ENCODE peak calls at places on chromosomes 3 and 15, in six cellular contexts. One of them, this sample, is unnamed.

GRCh38 chr3:45280227-45280626 is 54.1 kb upstream of the TMEM158 start:
- DNase-seq in cardiac fibroblast: no peak
- DNase-seq in fibroblast of mammary gland: no peak
- DNase-seq in CD8-positive, alpha-beta T cell: no peak
- DNase-seq in LNCaP clone FGC: no peak
- DNase-seq in HepG2: no peak
- DNase-seq in this sample: no peak

GRCh38 chr15:81296218-81296617 is 27.7 kb downstream of the STARD5 start:
- DNase-seq in LNCaP clone FGC: no peak
- DNase-seq in CD8-positive, alpha-beta T cell: no peak
- DNase-seq in HepG2: no peak
- DNase-seq in fibroblast of mammary gland: no peak
- DNase-seq in cardiac fibroblast: no peak
- DNase-seq in this sample: no peak

GRCh38 chr3:133691410-133692107 is 29.8 kb upstream of the TOPBP1 start:
- DNase-seq in HepG2: no peak
- DNase-seq in LNCaP clone FGC: no peak
- DNase-seq in fibroblast of mammary gland: peak
- DNase-seq in cardiac fibroblast: no peak
- DNase-seq in CD8-positive, alpha-beta T cell: no peak
- DNase-seq in this sample: no peak

GRCh38 chr3:177150218-177150916 is 46.9 kb downstream of the TBL1XR1 start:
- DNase-seq in cardiac fibroblast: peak
- DNase-seq in LNCaP clone FGC: no peak
- DNase-seq in fibroblast of mammary gland: no peak
- DNase-seq in HepG2: peak
- DNase-seq in CD8-positive, alpha-beta T cell: no peak
- DNase-seq in this sample: no peak

GRCh38 chr3:13648060-13648743 is 99.3 kb downstream of the FBLN2 start:
- DNase-seq in HepG2: peak
- DNase-seq in fibroblast of mammary gland: peak
- DNase-seq in cardiac fibroblast: peak
- DNase-seq in CD8-positive, alpha-beta T cell: peak
- DNase-seq in LNCaP clone FGC: peak
- DNase-seq in this sample: peak

GRCh38 chr3:171831936-171832335 is 11.2 kb upstream of the TMEM212 start:
- DNase-seq in fibroblast of mammary gland: peak
- DNase-seq in CD8-positive, alpha-beta T cell: no peak
- DNase-seq in HepG2: no peak
- DNase-seq in cardiac fibroblast: peak
- DNase-seq in LNCaP clone FGC: no peak
- DNase-seq in this sample: no peak

GRCh38 chr3:177446160-177446559 is 248.9 kb upstream of the TBL1XR1 start:
- DNase-seq in HepG2: no peak
- DNase-seq in CD8-positive, alpha-beta T cell: no peak
- DNase-seq in LNCaP clone FGC: no peak
- DNase-seq in fibroblast of mammary gland: no peak
- DNase-seq in cardiac fibroblast: no peak
- DNase-seq in this sample: peak

GRCh38 chr15:76795217-76795616 is 109.9 kb downstream of the SCAPER start:
- DNase-seq in cardiac fibroblast: no peak
- DNase-seq in fibroblast of mammary gland: no peak
- DNase-seq in LNCaP clone FGC: no peak
- DNase-seq in CD8-positive, alpha-beta T cell: no peak
- DNase-seq in HepG2: no peak
- DNase-seq in this sample: no peak

GRCh38 chr15:71691700-71692417 is 118.5 kb upstream of the NR2E3 start:
- DNase-seq in CD8-positive, alpha-beta T cell: no peak
- DNase-seq in cardiac fibroblast: peak
- DNase-seq in LNCaP clone FGC: peak
- DNase-seq in fibroblast of mammary gland: peak
- DNase-seq in HepG2: no peak
- DNase-seq in this sample: no peak

GRCh38 chr3:127772776-127773751 is 49.3 kb downstream of the MGLL start:
- DNase-seq in LNCaP clone FGC: no peak
- DNase-seq in fibroblast of mammary gland: no peak
- DNase-seq in HepG2: no peak
- DNase-seq in CD8-positive, alpha-beta T cell: no peak
- DNase-seq in cardiac fibroblast: no peak
- DNase-seq in this sample: peak

GRCh38 chr15:80342148-80342547 is 62.0 kb upstream of the ARNT2 start:
- DNase-seq in HepG2: no peak
- DNase-seq in cardiac fibroblast: no peak
- DNase-seq in CD8-positive, alpha-beta T cell: no peak
- DNase-seq in fibroblast of mammary gland: no peak
- DNase-seq in LNCaP clone FGC: no peak
- DNase-seq in this sample: no peak

GRCh38 chr3:29597376-29598008 is 316.6 kb downstream of the RBMS3 start:
- DNase-seq in CD8-positive, alpha-beta T cell: no peak
- DNase-seq in LNCaP clone FGC: no peak
- DNase-seq in fibroblast of mammary gland: no peak
- DNase-seq in cardiac fibroblast: peak
- DNase-seq in HepG2: no peak
- DNase-seq in this sample: no peak

GRCh38 chr15:25415217-25415616 is 23.6 kb downstream of the UBE3A start:
- DNase-seq in HepG2: no peak
- DNase-seq in CD8-positive, alpha-beta T cell: no peak
- DNase-seq in LNCaP clone FGC: no peak
- DNase-seq in cardiac fibroblast: no peak
- DNase-seq in fibroblast of mammary gland: no peak
- DNase-seq in this sample: no peak

GRCh38 chr15:36810656-36811449 is 231.4 kb downstream of the CDIN1 start:
- DNase-seq in HepG2: no peak
- DNase-seq in cardiac fibroblast: no peak
- DNase-seq in fibroblast of mammary gland: no peak
- DNase-seq in CD8-positive, alpha-beta T cell: no peak
- DNase-seq in LNCaP clone FGC: no peak
- DNase-seq in this sample: no peak

GRCh38 chr3:3701949-3702348 is 97.3 kb upstream of the LRRN1 start:
- DNase-seq in HepG2: no peak
- DNase-seq in CD8-positive, alpha-beta T cell: no peak
- DNase-seq in LNCaP clone FGC: no peak
- DNase-seq in fibroblast of mammary gland: no peak
- DNase-seq in cardiac fibroblast: no peak
- DNase-seq in this sample: no peak

GRCh38 chr3:126490619-126491018 is 14.9 kb upstream of the ZXDC start:
- DNase-seq in HepG2: peak
- DNase-seq in cardiac fibroblast: no peak
- DNase-seq in CD8-positive, alpha-beta T cell: no peak
- DNase-seq in LNCaP clone FGC: no peak
- DNase-seq in fibroblast of mammary gland: no peak
- DNase-seq in this sample: no peak

GRCh38 chr15:34600920-34601319 is 17.5 kb upstream of the GOLGA8B start:
- DNase-seq in fibroblast of mammary gland: no peak
- DNase-seq in CD8-positive, alpha-beta T cell: no peak
- DNase-seq in HepG2: no peak
- DNase-seq in LNCaP clone FGC: no peak
- DNase-seq in cardiac fibroblast: no peak
- DNase-seq in this sample: no peak

GRCh38 chr3:195699860-195700259 is 20.9 kb upstream of the MUC20 start:
- DNase-seq in cardiac fibroblast: no peak
- DNase-seq in CD8-positive, alpha-beta T cell: no peak
- DNase-seq in fibroblast of mammary gland: peak
- DNase-seq in HepG2: no peak
- DNase-seq in LNCaP clone FGC: peak
- DNase-seq in this sample: peak

GRCh38 chr3:194057570-194058188 is 78.3 kb upstream of the HES1 start:
- DNase-seq in cardiac fibroblast: no peak
- DNase-seq in LNCaP clone FGC: no peak
- DNase-seq in fibroblast of mammary gland: no peak
- DNase-seq in CD8-positive, alpha-beta T cell: no peak
- DNase-seq in HepG2: no peak
- DNase-seq in this sample: no peak
- H3K4me3 ChIP-seq in cardiac fibroblast: no peak
- H3K4me3 ChIP-seq in LNCaP clone FGC: no peak
- H3K4me3 ChIP-seq in fibroblast of mammary gland: no peak
- H3K4me3 ChIP-seq in CD8-positive, alpha-beta T cell: peak
- H3K4me3 ChIP-seq in HepG2: peak
- H3K4me3 ChIP-seq in this sample: peak

GRCh38 chr15:66290518-66290917 is 2.9 kb upstream of the DIS3L start:
- DNase-seq in CD8-positive, alpha-beta T cell: no peak
- DNase-seq in HepG2: no peak
- DNase-seq in fibroblast of mammary gland: no peak
- DNase-seq in LNCaP clone FGC: no peak
- DNase-seq in cardiac fibroblast: no peak
- DNase-seq in this sample: no peak
- TF ChIP-seq CTCF in CD8-positive, alpha-beta T cell: no peak
- TF ChIP-seq CTCF in HepG2: no peak
- TF ChIP-seq CTCF in fibroblast of mammary gland: no peak
- TF ChIP-seq CTCF in LNCaP clone FGC: no peak
- TF ChIP-seq CTCF in cardiac fibroblast: no peak
- TF ChIP-seq CTCF in this sample: no peak

GRCh38 chr15:92909131-92909781 is 9.1 kb downstream of the CHD2 start:
- DNase-seq in LNCaP clone FGC: no peak
- DNase-seq in fibroblast of mammary gland: no peak
- DNase-seq in CD8-positive, alpha-beta T cell: no peak
- DNase-seq in HepG2: no peak
- DNase-seq in cardiac fibroblast: peak
- DNase-seq in this sample: no peak
- H3K4me3 ChIP-seq in LNCaP clone FGC: no peak
- H3K4me3 ChIP-seq in fibroblast of mammary gland: no peak
- H3K4me3 ChIP-seq in CD8-positive, alpha-beta T cell: no peak
- H3K4me3 ChIP-seq in HepG2: no peak
- H3K4me3 ChIP-seq in cardiac fibroblast: peak
- H3K4me3 ChIP-seq in this sample: no peak

DNA sequence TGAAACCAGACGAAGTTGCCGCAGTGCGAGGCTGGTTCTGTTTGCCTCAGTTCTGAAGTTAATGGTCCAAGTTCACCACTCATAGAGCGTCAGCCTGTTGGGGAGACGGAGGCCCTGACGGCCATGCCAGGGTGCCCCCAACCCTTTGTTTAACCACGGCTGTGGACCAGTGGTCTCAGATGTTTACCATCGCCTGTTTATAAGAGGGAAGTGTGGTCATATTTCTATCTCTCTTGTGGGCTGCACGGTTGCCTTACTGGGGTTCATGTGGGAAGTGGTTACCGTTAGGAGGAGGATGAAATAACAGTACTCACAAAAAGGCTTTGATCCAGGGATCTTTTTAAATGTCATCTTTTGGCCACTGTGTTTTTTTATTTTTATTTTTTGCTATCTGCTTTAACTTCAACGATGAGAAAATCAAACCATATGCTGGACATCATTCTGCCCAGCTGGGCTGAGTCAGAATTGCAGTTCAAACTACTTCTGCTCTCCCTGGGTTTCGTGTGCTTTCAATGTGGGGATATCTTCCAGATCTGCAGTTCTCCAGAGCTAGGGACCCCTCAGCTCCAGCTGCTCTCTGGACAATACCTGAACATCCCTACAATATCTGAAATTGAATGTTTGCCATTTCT is 17.8 kb downstream of the SMAD3 start:
- DNase-seq in LNCaP clone FGC: no peak
- DNase-seq in cardiac fibroblast: peak
- DNase-seq in fibroblast of mammary gland: peak
- DNase-seq in HepG2: no peak
- DNase-seq in CD8-positive, alpha-beta T cell: no peak
- DNase-seq in this sample: peak
- TF ChIP-seq CTCF in LNCaP clone FGC: no peak
- TF ChIP-seq CTCF in cardiac fibroblast: no peak
- TF ChIP-seq CTCF in fibroblast of mammary gland: no peak
- TF ChIP-seq CTCF in HepG2: no peak
- TF ChIP-seq CTCF in CD8-positive, alpha-beta T cell: no peak
- TF ChIP-seq CTCF in this sample: no peak

GRCh38 chr15:45164914-45165313 is 22.9 kb downstream of the SHF start:
- DNase-seq in cardiac fibroblast: no peak
- DNase-seq in CD8-positive, alpha-beta T cell: no peak
- DNase-seq in HepG2: no peak
- DNase-seq in LNCaP clone FGC: no peak
- DNase-seq in fibroblast of mammary gland: no peak
- DNase-seq in this sample: no peak

GRCh38 chr15:45163508-45163856 is 24.3 kb downstream of the SHF start:
- DNase-seq in LNCaP clone FGC: no peak
- DNase-seq in fibroblast of mammary gland: no peak
- DNase-seq in HepG2: no peak
- DNase-seq in cardiac fibroblast: no peak
- DNase-seq in CD8-positive, alpha-beta T cell: no peak
- DNase-seq in this sample: no peak

GRCh38 chr15:45167631-45168205 is 20.0 kb downstream of the SHF start:
- DNase-seq in CD8-positive, alpha-beta T cell: no peak
- DNase-seq in fibroblast of mammary gland: no peak
- DNase-seq in LNCaP clone FGC: no peak
- DNase-seq in cardiac fibroblast: no peak
- DNase-seq in HepG2: no peak
- DNase-seq in this sample: no peak

GRCh38 chr15:45166792-45167630 is 20.8 kb downstream of the SHF start:
- DNase-seq in cardiac fibroblast: peak
- DNase-seq in LNCaP clone FGC: no peak
- DNase-seq in fibroblast of mammary gland: peak
- DNase-seq in CD8-positive, alpha-beta T cell: peak
- DNase-seq in HepG2: peak
- DNase-seq in this sample: peak

DNA sequence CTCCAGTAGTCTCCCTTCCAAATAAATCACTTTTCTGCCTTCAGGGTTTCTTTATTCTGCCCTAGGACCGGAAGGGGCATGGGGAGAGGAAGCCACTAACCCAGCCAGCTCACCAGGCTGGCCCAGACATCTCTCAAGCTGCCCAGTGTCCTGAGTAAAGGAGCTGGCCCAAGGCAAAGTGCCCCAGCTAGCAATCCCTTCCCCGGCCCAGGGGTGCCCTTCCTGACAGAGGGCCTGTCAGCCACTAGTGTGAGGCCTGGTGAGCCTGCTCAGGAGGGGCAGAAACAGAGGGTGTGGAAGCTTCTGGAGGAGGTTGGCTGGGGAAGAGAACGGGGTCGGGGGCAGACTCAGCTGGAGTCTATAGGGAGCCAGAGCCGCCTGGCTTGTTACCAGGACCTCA is 22.2 kb downstream of the SHF start:
- DNase-seq in LNCaP clone FGC: no peak
- DNase-seq in HepG2: no peak
- DNase-seq in CD8-positive, alpha-beta T cell: no peak
- DNase-seq in cardiac fibroblast: no peak
- DNase-seq in fibroblast of mammary gland: no peak
- DNase-seq in this sample: no peak
- H3K4me3 ChIP-seq in LNCaP clone FGC: no peak
- H3K4me3 ChIP-seq in HepG2: no peak
- H3K4me3 ChIP-seq in CD8-positive, alpha-beta T cell: no peak
- H3K4me3 ChIP-seq in cardiac fibroblast: no peak
- H3K4me3 ChIP-seq in fibroblast of mammary gland: no peak
- H3K4me3 ChIP-seq in this sample: no peak

GRCh38 chr3:157819826-157820517 is 286.2 kb downstream of the SHOX2 start:
- DNase-seq in cardiac fibroblast: no peak
- DNase-seq in CD8-positive, alpha-beta T cell: no peak
- DNase-seq in HepG2: no peak
- DNase-seq in fibroblast of mammary gland: no peak
- DNase-seq in LNCaP clone FGC: no peak
- DNase-seq in this sample: no peak

GRCh38 chr3:157819415-157819814 is 286.8 kb downstream of the SHOX2 start:
- DNase-seq in HepG2: no peak
- DNase-seq in cardiac fibroblast: no peak
- DNase-seq in CD8-positive, alpha-beta T cell: no peak
- DNase-seq in fibroblast of mammary gland: no peak
- DNase-seq in LNCaP clone FGC: no peak
- DNase-seq in this sample: no peak

GRCh38 chr3:157824281-157824680 is 281.9 kb downstream of the SHOX2 start:
- DNase-seq in HepG2: no peak
- DNase-seq in CD8-positive, alpha-beta T cell: no peak
- DNase-seq in cardiac fibroblast: no peak
- DNase-seq in LNCaP clone FGC: no peak
- DNase-seq in fibroblast of mammary gland: no peak
- DNase-seq in this sample: no peak

GRCh38 chr3:157823050-157823449 is 283.2 kb downstream of the SHOX2 start:
- DNase-seq in CD8-positive, alpha-beta T cell: no peak
- DNase-seq in fibroblast of mammary gland: no peak
- DNase-seq in LNCaP clone FGC: peak
- DNase-seq in HepG2: no peak
- DNase-seq in cardiac fibroblast: no peak
- DNase-seq in this sample: no peak
- TF ChIP-seq CTCF in CD8-positive, alpha-beta T cell: no peak
- TF ChIP-seq CTCF in fibroblast of mammary gland: no peak
- TF ChIP-seq CTCF in LNCaP clone FGC: peak
- TF ChIP-seq CTCF in HepG2: no peak
- TF ChIP-seq CTCF in cardiac fibroblast: no peak
- TF ChIP-seq CTCF in this sample: no peak

This sample was measured in Peyer's patch.